ENCODE peak calls at places on chromosomes 11 and 22, in six cellular contexts. S is HTR-8/SVneo; R is NCI-H1105 treated with DMSO at 0.1 percent for 48 hours; O is stimulated activated CD4-positive, alpha-beta T cell treated with anti-CD3 and anti-CD28 coated beads, Interleukin-4, amount 100 ng/mL, for 24 hours; X is COR-L47; I is GM12891. K is an unnamed sample.

GRCh38 chr11:102577182-102577581 is 46.6 kb upstream of the MMP7 start:
- DNase-seq in S (no peak), R (no peak), O (no peak), X (no peak), I (no peak), K (no peak)

GRCh38 chr11:65920035-65920802 is 993 bp downstream of the DRAP1 start:
- DNase-seq in S (no peak), R (no peak), O (no peak), X (no peak), I (no peak), K (no peak)

GRCh38 chr11:134664863-134665535 is 253.0 kb upstream of the B3GAT1 start:
- DNase-seq in S (no peak), R (no peak), O (no peak), X (no peak), I (no peak), K (no peak)

GRCh38 chr11:129457321-129457720 is 81.7 kb downstream of the BARX2 start:
- DNase-seq in S (no peak), R (peak), O (no peak), X (no peak), I (no peak), K (no peak)

GRCh38 chr22:20720692-20721408 is 53.1 kb upstream of the SERPIND1 start:
- DNase-seq in S (no peak), R (no peak), O (no peak), X (no peak), I (no peak), K (no peak)

GRCh38 chr11:103534959-103535358 is 425.7 kb downstream of the DYNC2H1 start:
- DNase-seq in S (no peak), R (no peak), O (no peak), X (no peak), I (no peak), K (no peak)

GRCh38 chr11:17221968-17222367 is 14.2 kb upstream of the PIK3C2A start:
- DNase-seq in S (no peak), R (no peak), O (no peak), X (no peak), I (no peak), K (no peak)

GRCh38 chr11:115276182-115276581 is 228.0 kb downstream of the CADM1 start:
- DNase-seq in S (no peak), R (no peak), O (no peak), X (no peak), I (no peak), K (no peak)

GRCh38 chr11:72770799-72771198 is 18.6 kb upstream of the ARAP1 start:
- DNase-seq in S (no peak), R (peak), O (no peak), X (no peak), I (no peak), K (no peak)